ENCODE peak calls at places on chromosome 17, in seven cellular contexts. Z is sciatic nerve; J is ACHN; T is T-helper 1 cell; C is aorta; W is activated CD4-positive, alpha-beta T cell treated with anti-CD3 and anti-CD28 coated beads, Interleukin-2, amount 50 U/mL, for 1 hour; L is kidney glomerular epithelial cell. G is an unnamed sample.

GRCh38 chr17:67833134-67833533 is 7.8 kb downstream of the BPTF start:
- DNase-seq in Z (no peak), J (no peak), T (no peak), C (no peak), W (no peak), L (no peak), G (no peak)

GRCh38 chr17:73267648-73268537 is 6.2 kb upstream of the CPSF4L start:
- DNase-seq in Z (no peak), J (no peak), T (no peak), C (no peak), W (no peak), L (no peak), G (no peak)

GRCh38 chr17:80774146-80774545 is 217.5 kb upstream of the CHMP6 start:
- DNase-seq in Z (peak), J (no peak), T (no peak), C (no peak), W (no peak), L (no peak), G (no peak)

GRCh38 chr17:78414178-78415162 is 36.0 kb downstream of the PGS1 start:
- DNase-seq in Z (no peak), J (no peak), T (peak), C (no peak), W (peak), L (no peak), G (peak)

GRCh38 chr17:67481808-67482207 is 104.7 kb downstream of the PITPNC1 start:
- DNase-seq in Z (no peak), J (no peak), T (no peak), C (no peak), W (no peak), L (no peak), G (no peak)

GRCh38 chr17:73838815-73839214 is 194.6 kb upstream of the SDK2 start:
- DNase-seq in Z (no peak), J (no peak), T (no peak), C (no peak), W (no peak), L (no peak), G (no peak)

GRCh38 chr17:39152134-39152884 is 872 bp upstream of the PLXDC1 start:
- DNase-seq in Z (no peak), J (peak), T (no peak), C (no peak), W (peak), L (peak), G (no peak)

GRCh38 chr17:76816590-76817135 is 51.5 kb upstream of the MGAT5B start:
- DNase-seq in Z (no peak), J (peak), T (peak), C (no peak), W (peak), L (peak), G (peak)

GRCh38 chr17:72457712-72458111 is 336.9 kb downstream of the SOX9 start:
- DNase-seq in Z (no peak), J (no peak), T (no peak), C (no peak), W (no peak), L (no peak), G (no peak)

GRCh38 chr17:39239640-39240314 is 14.0 kb upstream of the STAC2 start:
- DNase-seq in Z (peak), J (peak), T (peak), C (peak), W (peak), L (no peak), G (peak)

GRCh38 chr17:83195330-83196087 is 116.1 kb downstream of the METRNL start:
- DNase-seq in Z (peak), J (no peak), T (peak), C (peak), W (no peak), L (no peak), G (no peak)

GRCh38 chr17:68310141-68310540 is 18.8 kb downstream of the ARSG start:
- DNase-seq in Z (no peak), J (no peak), T (no peak), C (no peak), W (peak), L (no peak), G (peak)

GRCh38 chr17:73528679-73529078 is 115.6 kb downstream of the SDK2 start:
- DNase-seq in Z (no peak), J (no peak), T (no peak), C (no peak), W (no peak), L (no peak), G (no peak)

GRCh38 chr17:76755285-76755684 is 17.4 kb downstream of the MFSD11 start:
- DNase-seq in Z (no peak), J (no peak), T (no peak), C (no peak), W (no peak), L (no peak), G (no peak)

GRCh38 chr17:43094129-43094834 is 30.9 kb downstream of the BRCA1 start:
- DNase-seq in Z (no peak), J (no peak), T (no peak), C (no peak), W (no peak), L (peak), G (no peak)

GRCh38 chr17:1487939-1488825 is 4.3 kb downstream of the MYO1C start:
- DNase-seq in Z (peak), J (peak), T (peak), C (peak), W (peak), L (peak), G (peak)

GRCh38 chr17:4715071-4715749 is 4.8 kb downstream of the ARRB2 start:
- DNase-seq in Z (no peak), J (no peak), T (peak), C (peak), W (peak), L (no peak), G (no peak)

GRCh38 chr17:79812969-79813825 is 16.3 kb upstream of the CBX8 start:
- DNase-seq in Z (no peak), J (no peak), T (no peak), C (no peak), W (no peak), L (no peak), G (no peak)

GRCh38 chr17:39746145-39746461 is 8.4 kb downstream of the GRB7 start:
- DNase-seq in Z (no peak), J (no peak), T (no peak), C (peak), W (no peak), L (no peak), G (no peak)

GRCh38 chr17:40938981-40939380 is 1.5 kb upstream of the KRT23 start:
- DNase-seq in Z (no peak), J (no peak), T (no peak), C (no peak), W (no peak), L (peak), G (no peak)

GRCh38 chr17:37820313-37821024 is 75.6 kb upstream of the HNF1B start:
- DNase-seq in Z (no peak), J (peak), T (no peak), C (no peak), W (no peak), L (no peak), G (no peak)

GRCh38 chr17:76657505-76658386 is 14.2 kb upstream of the ST6GALNAC1 start:
- DNase-seq in Z (no peak), J (no peak), T (no peak), C (no peak), W (no peak), L (no peak), G (no peak)

GRCh38 chr17:66331038-66331816 is 28.8 kb downstream of the PRKCA start:
- DNase-seq in Z (no peak), J (no peak), T (no peak), C (no peak), W (peak), L (no peak), G (no peak)

GRCh38 chr17:81171941-81172340 is 5.9 kb upstream of the AATK start:
- DNase-seq in Z (no peak), J (no peak), T (no peak), C (no peak), W (no peak), L (no peak), G (no peak)

GRCh38 chr17:7063518-7064094 is 16.4 kb downstream of the CLEC10A start:
- DNase-seq in Z (no peak), J (no peak), T (no peak), C (no peak), W (no peak), L (no peak), G (no peak)

GRCh38 chr17:16215002-16215272 is 397 bp downstream of the NCOR1 start:
- DNase-seq in Z (no peak), J (peak), T (no peak), C (peak), W (peak), L (no peak), G (peak)

GRCh38 chr17:41810659-41811548 is 845 bp downstream of the P3H4 start:
- DNase-seq in Z (no peak), J (no peak), T (no peak), C (peak), W (no peak), L (no peak), G (no peak)

GRCh38 chr17:48542114-48542955 is 2.6 kb downstream of the HOXB2 start:
- DNase-seq in Z (peak), J (peak), T (no peak), C (peak), W (peak), L (peak), G (no peak)

GRCh38 chr17:40980594-40980993 is 3.5 kb downstream of the KRT40 start:
- DNase-seq in Z (no peak), J (no peak), T (no peak), C (no peak), W (no peak), L (no peak), G (no peak)

GRCh38 chr17:44804301-44805061 is 25.6 kb downstream of the GJC1 start:
- DNase-seq in Z (no peak), J (no peak), T (no peak), C (no peak), W (no peak), L (no peak), G (no peak)

GRCh38 chr17:58399974-58400373 is 17.4 kb downstream of the RNF43 start:
- DNase-seq in Z (no peak), J (no peak), T (no peak), C (no peak), W (no peak), L (no peak), G (no peak)